ENCODE peak calls at places on chromosomes 6 and 20, in four cellular contexts. One of them, this sample, is unnamed.

GRCh38 chr6:149508485-149508884 is 23.7 kb upstream of the ZC3H12D start:
- DNase-seq in neural crest cell: no peak
- DNase-seq in foreskin keratinocyte: no peak
- DNase-seq in neural progenitor cell: no peak
- DNase-seq in this sample: no peak

GRCh38 chr6:28947831-28948270 is 24.1 kb upstream of the TRIM27 start:
- DNase-seq in neural progenitor cell: no peak
- DNase-seq in foreskin keratinocyte: peak; percentile 59
- DNase-seq in neural crest cell: no peak
- DNase-seq in this sample: no peak

GRCh38 chr20:1418335-1418734 is 25.5 kb upstream of the FKBP1A start:
- DNase-seq in neural crest cell: no peak
- DNase-seq in foreskin keratinocyte: peak; percentile 89
- DNase-seq in neural progenitor cell: no peak
- DNase-seq in this sample: no peak

GRCh38 chr6:100724696-100725095 is 156.4 kb downstream of the ASCC3 start:
- DNase-seq in foreskin keratinocyte: no peak
- DNase-seq in neural crest cell: no peak
- DNase-seq in neural progenitor cell: peak; percentile 2
- DNase-seq in this sample: no peak

GRCh38 chr6:161369339-161369738 is 95.5 kb upstream of the AGPAT4 start:
- DNase-seq in neural crest cell: no peak
- DNase-seq in foreskin keratinocyte: peak; percentile 97
- DNase-seq in neural progenitor cell: no peak
- DNase-seq in this sample: no peak

GRCh38 chr6:154509421-154510143 is 903 bp downstream of the CNKSR3 start:
- DNase-seq in neural crest cell: peak; percentile 25
- DNase-seq in foreskin keratinocyte: peak; percentile 53
- DNase-seq in neural progenitor cell: peak; percentile 52
- DNase-seq in this sample: peak; percentile 33

GRCh38 chr6:34745277-34746103 is 11.8 kb upstream of the SNRPC start:
- DNase-seq in foreskin keratinocyte: peak; percentile 89
- DNase-seq in neural crest cell: no peak
- DNase-seq in neural progenitor cell: no peak
- DNase-seq in this sample: no peak

GRCh38 chr6:148811472-148811871 is 64.6 kb downstream of the UST start:
- DNase-seq in neural crest cell: no peak
- DNase-seq in foreskin keratinocyte: no peak
- DNase-seq in neural progenitor cell: no peak
- DNase-seq in this sample: no peak

GRCh38 chr20:3805594-3806264 is 9.6 kb downstream of the CDC25B start:
- DNase-seq in neural crest cell: no peak
- DNase-seq in foreskin keratinocyte: peak; percentile 83
- DNase-seq in neural progenitor cell: no peak
- DNase-seq in this sample: no peak

GRCh38 chr6:119858901-119859300 is 509.3 kb upstream of the MAN1A1 start:
- DNase-seq in foreskin keratinocyte: peak; percentile 29
- DNase-seq in neural progenitor cell: no peak
- DNase-seq in neural crest cell: no peak
- DNase-seq in this sample: no peak

GRCh38 chr20:63740070-63740500 is 509 bp downstream of the SLC2A4RG start:
- DNase-seq in neural crest cell: no peak
- DNase-seq in foreskin keratinocyte: no peak
- DNase-seq in neural progenitor cell: peak; percentile 85
- DNase-seq in this sample: peak; percentile 85

GRCh38 chr6:83411731-83412130 is 19.1 kb downstream of the ME1 start:
- DNase-seq in neural progenitor cell: no peak
- DNase-seq in neural crest cell: no peak
- DNase-seq in foreskin keratinocyte: no peak
- DNase-seq in this sample: no peak

GRCh38 chr6:20370801-20371200 is 30.9 kb upstream of the E2F3 start:
- DNase-seq in neural progenitor cell: no peak
- DNase-seq in foreskin keratinocyte: no peak
- DNase-seq in neural crest cell: no peak
- DNase-seq in this sample: no peak

GRCh38 chr6:162962093-162962492 is 234.3 kb downstream of the PACRG start:
- DNase-seq in neural progenitor cell: no peak
- DNase-seq in neural crest cell: no peak
- DNase-seq in foreskin keratinocyte: peak; percentile 67
- DNase-seq in this sample: no peak

GRCh38 chr20:51198238-51198637 is 175.3 kb upstream of the KCNG1 start:
- DNase-seq in foreskin keratinocyte: no peak
- DNase-seq in neural crest cell: no peak
- DNase-seq in neural progenitor cell: no peak
- DNase-seq in this sample: no peak

GRCh38 chr20:1437222-1437904 is 29.3 kb downstream of the NSFL1C start:
- DNase-seq in neural progenitor cell: peak; percentile 75
- DNase-seq in neural crest cell: peak; percentile 76
- DNase-seq in foreskin keratinocyte: peak; percentile 59
- DNase-seq in this sample: peak; percentile 76

GRCh38 chr20:59386819-59387218 is 86.4 kb downstream of the EDN3 start:
- DNase-seq in neural crest cell: no peak
- DNase-seq in neural progenitor cell: peak; percentile 63
- DNase-seq in foreskin keratinocyte: no peak
- DNase-seq in this sample: no peak

GRCh38 chr6:133746417-133746770 is 142.5 kb upstream of the TCF21 start:
- DNase-seq in neural progenitor cell: no peak
- DNase-seq in foreskin keratinocyte: no peak
- DNase-seq in neural crest cell: no peak
- DNase-seq in this sample: no peak

GRCh38 chr6:130981409-130981808 is 81.6 kb downstream of the EPB41L2 start:
- DNase-seq in foreskin keratinocyte: no peak
- DNase-seq in neural progenitor cell: no peak
- DNase-seq in neural crest cell: no peak
- DNase-seq in this sample: no peak

DNA sequence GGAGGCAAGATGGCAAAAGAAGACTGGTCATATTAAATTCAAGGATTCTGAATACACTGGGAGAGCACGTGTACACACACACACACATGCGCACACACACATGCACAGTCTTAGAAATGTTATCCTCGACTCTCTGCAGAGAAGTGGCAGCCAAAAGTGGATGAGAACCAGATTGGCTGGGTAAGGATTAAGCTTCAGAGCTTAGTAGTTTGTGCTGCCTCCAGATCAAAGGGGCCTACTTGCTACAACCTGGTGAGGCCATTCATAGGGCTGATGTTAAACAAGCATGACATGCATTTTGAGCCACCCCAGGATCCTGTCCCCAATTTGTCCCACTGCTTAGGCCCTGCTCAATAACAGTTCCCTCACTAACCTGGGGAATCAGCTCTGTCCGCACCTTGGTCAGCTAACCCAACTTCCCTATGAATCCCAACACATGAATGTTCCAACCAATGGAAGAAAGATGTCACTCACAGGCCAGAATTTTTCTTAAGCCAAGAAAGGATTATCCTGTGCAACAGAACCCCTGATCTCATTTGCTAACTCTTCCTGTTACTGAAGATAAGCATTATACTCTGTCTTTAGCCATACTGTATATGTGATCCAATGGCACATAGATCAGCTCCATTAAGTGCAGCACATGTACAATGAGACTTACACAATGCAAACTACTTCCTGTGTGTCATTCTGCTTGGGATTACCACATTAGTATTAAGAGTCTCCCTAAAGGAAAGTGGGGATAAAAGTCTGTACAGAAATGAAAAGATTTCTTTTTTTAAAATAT is 31.0 kb downstream of the TOMM6 start:
- DNase-seq in neural progenitor cell: no peak
- DNase-seq in foreskin keratinocyte: no peak
- DNase-seq in neural crest cell: no peak
- DNase-seq in this sample: no peak
- TF ChIP-seq CTCF in neural progenitor cell: no peak
- TF ChIP-seq CTCF in foreskin keratinocyte: no peak
- TF ChIP-seq CTCF in neural crest cell: no peak
- TF ChIP-seq CTCF in this sample: no peak

GRCh38 chr20:24164360-24164759 is 175.8 kb upstream of the GGTLC1 start:
- DNase-seq in foreskin keratinocyte: no peak
- DNase-seq in neural progenitor cell: peak; percentile 38
- DNase-seq in neural crest cell: peak; percentile 34
- DNase-seq in this sample: no peak
- TF ChIP-seq CTCF in foreskin keratinocyte: peak; percentile 74
- TF ChIP-seq CTCF in neural progenitor cell: peak; percentile 70
- TF ChIP-seq CTCF in neural crest cell: peak; percentile 60
- TF ChIP-seq CTCF in this sample: no peak

GRCh38 chr6:617485-618100 is 39.3 kb downstream of the HUS1B start:
- DNase-seq in neural crest cell: no peak
- DNase-seq in foreskin keratinocyte: peak; percentile 47
- DNase-seq in neural progenitor cell: no peak
- DNase-seq in this sample: no peak
- TF ChIP-seq CTCF in neural crest cell: no peak
- TF ChIP-seq CTCF in foreskin keratinocyte: peak; percentile 72
- TF ChIP-seq CTCF in neural progenitor cell: peak; percentile 25
- TF ChIP-seq CTCF in this sample: no peak

GRCh38 chr6:169720207-169720855 is 4.0 kb downstream of the PHF10 start:
- DNase-seq in neural progenitor cell: no peak
- DNase-seq in neural crest cell: no peak
- DNase-seq in foreskin keratinocyte: no peak
- DNase-seq in this sample: no peak
- TF ChIP-seq CTCF in neural progenitor cell: no peak
- TF ChIP-seq CTCF in neural crest cell: peak; percentile 35
- TF ChIP-seq CTCF in foreskin keratinocyte: peak; percentile 22
- TF ChIP-seq CTCF in this sample: no peak

GRCh38 chr6:143792402-143793339 is 50.5 kb upstream of the LTV1 start:
- DNase-seq in neural crest cell: no peak
- DNase-seq in neural progenitor cell: no peak
- DNase-seq in foreskin keratinocyte: peak; percentile 31
- DNase-seq in this sample: no peak
- TF ChIP-seq CTCF in neural crest cell: no peak
- TF ChIP-seq CTCF in neural progenitor cell: no peak
- TF ChIP-seq CTCF in foreskin keratinocyte: no peak
- TF ChIP-seq CTCF in this sample: no peak

DNA sequence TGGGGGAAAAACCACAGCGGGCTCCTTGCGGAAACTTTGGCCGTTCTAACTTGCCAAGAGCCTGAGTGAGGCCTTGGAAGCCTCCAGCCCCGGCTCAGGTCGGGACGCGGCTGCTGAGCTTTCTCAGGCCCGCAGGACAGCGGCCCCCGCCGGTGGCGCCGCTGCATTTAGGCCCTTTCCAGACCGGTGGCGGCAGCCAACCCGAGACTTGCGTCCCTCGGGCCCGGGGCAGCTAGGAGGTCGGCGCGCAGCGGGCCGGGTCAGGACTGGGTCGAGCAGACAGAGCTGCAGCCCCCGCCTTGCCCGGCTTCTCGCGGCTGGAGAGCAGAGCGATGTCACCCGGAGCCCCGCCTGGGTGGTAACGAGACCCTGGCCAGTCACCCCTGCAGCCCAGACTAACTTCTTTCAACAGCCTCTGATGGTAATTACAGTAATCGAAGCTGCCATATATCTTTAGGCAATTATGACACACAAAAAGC is 2.7 kb downstream of the NR2E1 start:
- DNase-seq in foreskin keratinocyte: no peak
- DNase-seq in neural crest cell: no peak
- DNase-seq in neural progenitor cell: peak; percentile 90
- DNase-seq in this sample: peak; percentile 72
- TF ChIP-seq CTCF in foreskin keratinocyte: peak; percentile 43
- TF ChIP-seq CTCF in neural crest cell: peak; percentile 44
- TF ChIP-seq CTCF in neural progenitor cell: peak; percentile 49
- TF ChIP-seq CTCF in this sample: no peak

GRCh38 chr6:1522779-1523178 is 86.9 kb upstream of the FOXC1 start:
- DNase-seq in foreskin keratinocyte: no peak
- DNase-seq in neural progenitor cell: no peak
- DNase-seq in neural crest cell: no peak
- DNase-seq in this sample: no peak
- TF ChIP-seq CTCF in foreskin keratinocyte: no peak
- TF ChIP-seq CTCF in neural progenitor cell: no peak
- TF ChIP-seq CTCF in neural crest cell: no peak
- TF ChIP-seq CTCF in this sample: no peak

GRCh38 chr6:157227202-157228166 is 95.8 kb downstream of the TMEM242 start:
- DNase-seq in neural progenitor cell: no peak
- DNase-seq in foreskin keratinocyte: no peak
- DNase-seq in neural crest cell: no peak
- DNase-seq in this sample: no peak
- TF ChIP-seq CTCF in neural progenitor cell: peak; percentile 47
- TF ChIP-seq CTCF in foreskin keratinocyte: peak; percentile 56
- TF ChIP-seq CTCF in neural crest cell: peak; percentile 47
- TF ChIP-seq CTCF in this sample: peak; percentile 7

This sample was measured in GM20000.